ENCODE peak calls at places on chromosome 14, in ten cellular contexts. X is BE2C, G is fibroblast of lung, Q is heart right ventricle, C is psoas muscle, L is spleen, Z is endodermal cell, A is right atrium auricular region, K is heart left ventricle, I is pancreas. O is an unnamed sample. For H3K4me1 and H3K27me3, the result is how much of the 10 kb centered on the place peaks cover.

GRCh38 chr14:58787601-58788000 is 149.8 kb downstream of the DACT1 start:
- DNase-seq in X (no peak), G (no peak), Q (no peak), C (no peak), L (no peak), Z (no peak), A (no peak), K (no peak), I (no peak), O (no peak)

GRCh38 chr14:103668117-103668516 is 39.1 kb downstream of the KLC1 start:
- DNase-seq in X (no peak), G (no peak), Q (no peak), C (no peak), L (no peak), Z (no peak), A (no peak), K (no peak), I (no peak), O (no peak)

GRCh38 chr14:56125772-56126411 is 7.7 kb downstream of the PELI2 start:
- DNase-seq in X (no peak), G (peak), Q (no peak), C (no peak), L (no peak), Z (no peak), A (no peak), K (no peak), I (peak), O (peak)

GRCh38 chr14:22185191-22185590 is 403.8 kb downstream of the DAD1 start:
- DNase-seq in X (no peak), G (peak), Q (no peak), C (no peak), L (no peak), Z (no peak), A (no peak), K (no peak), I (no peak), O (no peak)

GRCh38 chr14:84453541-84453940 is 1076.4 kb upstream of the FLRT2 start:
- DNase-seq in X (no peak), G (peak), Q (no peak), C (no peak), L (no peak), Z (no peak), A (no peak), K (no peak), I (no peak), O (no peak)

GRCh38 chr14:78486621-78487020 is 316.4 kb downstream of the NRXN3 start:
- DNase-seq in X (no peak), G (no peak), Q (no peak), C (no peak), L (no peak), Z (no peak), A (no peak), K (no peak), I (no peak), O (no peak)

GRCh38 chr14:89723930-89724915 is 230.3 kb downstream of the EFCAB11 start:
- DNase-seq in X (no peak), G (no peak), Q (no peak), C (no peak), L (no peak), Z (no peak), A (no peak), K (no peak), I (no peak), O (no peak)

GRCh38 chr14:58749066-58749669 is 111.4 kb downstream of the DACT1 start:
- DNase-seq in X (no peak), G (peak), Q (no peak), C (no peak), L (no peak), Z (no peak), A (no peak), K (no peak), I (no peak), O (no peak)

GRCh38 chr14:71261206-71261605 is 353.9 kb downstream of the PCNX1 start:
- DNase-seq in X (no peak), G (peak), Q (no peak), C (no peak), L (no peak), Z (no peak), A (no peak), K (no peak), I (no peak), O (no peak)

GRCh38 chr14:106844608-106845285 is 1318.4 kb downstream of the TMEM121 start:
- DNase-seq in X (peak), G (no peak), Q (peak), C (peak), L (peak), Z (no peak), A (no peak), K (peak), I (peak), O (peak)

GRCh38 chr14:93977171-93977570 is 801 bp upstream of the ASB2 start:
- DNase-seq in X (no peak), G (no peak), Q (no peak), C (no peak), L (no peak), Z (no peak), A (no peak), K (no peak), I (no peak), O (no peak)

GRCh38 chr14:45426685-45427282 is 173.8 kb upstream of the MIS18BP1 start:
- DNase-seq in X (no peak), G (peak), Q (no peak), C (no peak), L (no peak), Z (peak), A (no peak), K (no peak), I (no peak), O (no peak)

GRCh38 chr14:99720941-99721791 is 37.1 kb downstream of the CYP46A1 start:
- DNase-seq in X (no peak), G (no peak), Q (no peak), C (no peak), L (no peak), Z (peak), A (peak), K (no peak), I (no peak), O (no peak)

GRCh38 chr14:83347874-83348273 is 1814.2 kb upstream of the SEL1L start:
- DNase-seq in X (no peak), G (peak), Q (no peak), C (no peak), L (no peak), Z (no peak), A (no peak), K (no peak), I (no peak), O (no peak)

GRCh38 chr14:42715316-42715715 is 1108.6 kb downstream of the LRFN5 start:
- DNase-seq in X (no peak), G (peak), Q (no peak), C (no peak), L (no peak), Z (no peak), A (no peak), K (no peak), I (no peak), O (no peak)

GRCh38 chr14:96904201-96904600 is 107.0 kb downstream of the VRK1 start:
- DNase-seq in X (no peak), G (peak), Q (no peak), C (no peak), L (no peak), Z (no peak), A (no peak), K (no peak), I (no peak), O (no peak)

GRCh38 chr14:22112004-22112403 is 438.4 kb upstream of the OR4E1 start:
- DNase-seq in X (peak), G (no peak), Q (no peak), C (no peak), L (no peak), Z (peak), A (no peak), K (no peak), I (no peak), O (no peak)

GRCh38 chr14:81161749-81162148 is 59.0 kb downstream of the GTF2A1 start:
- DNase-seq in X (no peak), G (no peak), Q (no peak), C (no peak), L (no peak), Z (no peak), A (no peak), K (no peak), I (no peak), O (no peak)

GRCh38 chr14:52790756-52791203 is 627 bp downstream of the GNPNAT1 start:
- DNase-seq in X (no peak), G (no peak), Q (no peak), C (no peak), L (no peak), Z (no peak), A (no peak), K (no peak), I (no peak), O (no peak)

GRCh38 chr14:37056473-37056872 is 115.9 kb downstream of the SLC25A21 start:
- DNase-seq in X (no peak), G (peak), Q (no peak), C (no peak), L (no peak), Z (no peak), A (no peak), K (no peak), I (no peak), O (no peak)

GRCh38 chr14:37232907-37233481 is 35.3 kb downstream of the MIPOL1 start:
- DNase-seq in X (no peak), G (peak), Q (no peak), C (no peak), L (no peak), Z (no peak), A (no peak), K (no peak), I (no peak), O (no peak)

GRCh38 chr14:106459971-106460730 is 933.8 kb downstream of the TMEM121 start:
- DNase-seq in X (peak), G (no peak), Q (no peak), C (no peak), L (no peak), Z (peak), A (no peak), K (no peak), I (no peak), O (no peak)

GRCh38 chr14:35414365-35414764 is 9.8 kb upstream of the NFKBIA start:
- DNase-seq in X (no peak), G (peak), Q (peak), C (no peak), L (no peak), Z (no peak), A (no peak), K (no peak), I (no peak), O (no peak)

GRCh38 chr14:48537600-48537999 is 862.2 kb upstream of the MDGA2 start:
- DNase-seq in X (no peak), G (no peak), Q (no peak), C (no peak), L (no peak), Z (no peak), A (no peak), K (no peak), I (no peak), O (no peak)

GRCh38 chr14:48536318-48536717 is 860.9 kb upstream of the MDGA2 start:
- DNase-seq in X (peak), G (no peak), Q (no peak), C (no peak), L (no peak), Z (peak), A (no peak), K (no peak), I (no peak), O (no peak)
- TF ChIP-seq CTCF in X (no peak), G (no peak), Q (no peak), C (no peak), L (no peak), Z (peak), A (no peak), K (no peak), I (no peak), O (no peak)

DNA sequence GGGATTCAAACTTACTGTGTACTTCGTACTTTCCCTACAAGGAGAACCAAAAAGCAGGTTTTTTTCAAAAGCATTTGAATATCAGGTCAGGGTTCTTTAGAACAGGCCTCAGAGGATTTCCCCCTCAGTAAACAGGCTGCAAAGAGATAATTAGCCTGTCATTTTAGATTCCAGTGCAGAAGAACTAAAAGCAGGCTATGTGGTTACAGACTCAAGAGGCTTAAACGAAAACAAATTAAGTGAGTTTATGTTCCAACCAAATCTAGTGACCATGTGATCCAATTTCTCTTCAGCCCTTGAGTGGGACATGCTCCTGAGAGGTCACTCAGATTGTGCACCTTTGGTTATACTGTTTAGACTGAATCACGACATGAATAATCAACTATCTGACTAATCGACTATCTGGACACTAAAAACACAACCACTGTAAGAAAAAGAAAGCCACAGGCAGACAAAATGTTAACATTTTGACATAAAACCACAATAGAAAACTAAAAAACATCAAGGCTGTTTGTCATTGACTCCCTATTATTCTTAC is 4.5 kb downstream of the TMED8 start:
- DNase-seq in X (no peak), G (peak), Q (no peak), C (no peak), L (no peak), Z (no peak), A (no peak), K (no peak), I (no peak), O (peak)
- H3K4me1 ChIP-seq in X (under half), G (under half), Q (under half), C (under half), L (under half), Z (under half), A (under half), K (under half), I (under half), O (under half)

GRCh38 chr14:100731011-100731670 is 4.4 kb downstream of the DLK1 start:
- DNase-seq in X (no peak), G (no peak), Q (no peak), C (no peak), L (peak), Z (no peak), A (no peak), K (no peak), I (no peak), O (no peak)
- H3K27me3 ChIP-seq in X (under half), G (under half), Q (half or more), C (under half), L (under half), Z (under half), A (under half), K (under half), I (under half), O (under half)

GRCh38 chr14:70097576-70098256 is 91.0 kb downstream of the SLC8A3 start:
- DNase-seq in X (no peak), G (no peak), Q (no peak), C (no peak), L (no peak), Z (no peak), A (no peak), K (no peak), I (no peak), O (no peak)

GRCh38 chr14:70094631-70095030 is 94.1 kb downstream of the SLC8A3 start:
- DNase-seq in X (no peak), G (no peak), Q (no peak), C (no peak), L (no peak), Z (no peak), A (no peak), K (no peak), I (no peak), O (no peak)

GRCh38 chr14:70098257-70098809 is 90.4 kb downstream of the SLC8A3 start:
- DNase-seq in X (no peak), G (peak), Q (no peak), C (no peak), L (no peak), Z (no peak), A (no peak), K (no peak), I (no peak), O (no peak)

GRCh38 chr14:70094106-70094505 is 94.6 kb downstream of the SLC8A3 start:
- DNase-seq in X (no peak), G (no peak), Q (no peak), C (no peak), L (no peak), Z (no peak), A (no peak), K (no peak), I (no peak), O (no peak)

DNA sequence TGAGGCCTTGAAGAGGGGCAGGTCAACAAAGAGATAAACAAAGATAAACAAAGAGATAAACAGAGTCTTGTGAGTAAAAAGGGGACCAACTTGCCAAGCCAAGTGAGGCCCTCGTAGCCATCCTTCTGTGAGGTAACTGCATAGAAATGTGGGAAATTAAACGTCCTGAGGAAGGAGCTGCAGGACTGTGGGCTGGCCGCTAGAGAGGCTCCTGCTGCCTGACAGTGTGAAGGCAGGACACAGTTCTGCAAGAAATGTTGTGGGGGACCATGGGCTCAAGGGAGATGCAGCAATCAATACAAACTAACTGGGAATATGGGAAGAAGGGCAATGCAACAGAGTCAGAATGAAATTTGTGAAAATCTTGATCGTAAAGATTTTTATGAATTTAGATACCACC is 91.9 kb downstream of the SLC8A3 start:
- DNase-seq in X (no peak), G (no peak), Q (no peak), C (no peak), L (no peak), Z (peak), A (no peak), K (no peak), I (no peak), O (no peak)
- TF ChIP-seq CTCF in X (peak), G (peak), Q (no peak), C (no peak), L (no peak), Z (peak), A (no peak), K (no peak), I (no peak), O (no peak)

GRCh38 chr14:104993306-104993705 is 7.7 kb downstream of the CLBA1 start:
- DNase-seq in X (no peak), G (no peak), Q (no peak), C (no peak), L (no peak), Z (peak), A (no peak), K (no peak), I (peak), O (no peak)

GRCh38 chr14:104994988-104995387 is 9.4 kb downstream of the CLBA1 start:
- DNase-seq in X (no peak), G (no peak), Q (no peak), C (no peak), L (no peak), Z (no peak), A (no peak), K (no peak), I (peak), O (no peak)

GRCh38 chr14:104993808-104994591 is 8.4 kb downstream of the CLBA1 start:
- DNase-seq in X (peak), G (no peak), Q (no peak), C (no peak), L (peak), Z (peak), A (no peak), K (no peak), I (peak), O (no peak)

GRCh38 chr14:104991896-104992230 is 6.3 kb downstream of the CLBA1 start:
- DNase-seq in X (no peak), G (no peak), Q (no peak), C (no peak), L (no peak), Z (no peak), A (no peak), K (no peak), I (peak), O (no peak)

DNA sequence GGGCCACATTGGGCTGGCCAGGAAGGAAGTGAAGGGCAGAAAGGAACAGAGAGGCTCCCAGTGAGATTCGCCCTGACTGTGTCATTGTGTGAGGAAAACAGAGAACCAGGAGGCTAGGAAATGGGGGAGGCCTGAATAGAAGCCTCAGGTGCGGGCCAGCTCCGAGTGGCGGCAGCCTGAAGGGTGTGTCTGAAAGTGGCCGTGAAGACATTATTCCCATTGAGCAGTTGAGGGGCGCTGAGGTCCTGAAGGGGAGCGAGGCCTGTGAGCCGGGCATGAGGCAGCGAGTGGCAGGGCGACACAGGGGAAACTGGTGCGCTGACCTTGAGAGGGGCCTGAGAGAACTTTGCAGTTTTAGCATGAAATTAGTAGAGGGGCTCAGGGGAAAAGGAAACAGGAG is 6.9 kb downstream of the CLBA1 start:
- DNase-seq in X (no peak), G (no peak), Q (no peak), C (no peak), L (no peak), Z (no peak), A (no peak), K (no peak), I (peak), O (no peak)
- H3K4me1 ChIP-seq in X (under half), G (under half), Q (under half), C (under half), L (under half), Z (under half), A (under half), K (under half), I (under half), O (under half)

GRCh38 chr14:95452176-95452889 is 64.1 kb downstream of the SYNE3 start:
- DNase-seq in X (peak), G (no peak), Q (no peak), C (no peak), L (no peak), Z (peak), A (no peak), K (no peak), I (no peak), O (no peak)
- H3K27me3 ChIP-seq in X (under half), G (under half), Q (under half), C (under half), L (under half), Z (under half), A (under half), K (under half), I (under half), O (under half)

O was measured in thyroid gland.